ENCODE peak calls at places on chromosomes 6 and 20, in eight cellular contexts. O is stimulated activated naive CD4-positive, alpha-beta T cell; G is T1000; T is neuronal stem cell; V is ACHN; J is AML-193; D is NCI-H2081; N is GM04503. B is an unnamed sample.

GRCh38 chr6:29667158-29667557 is 10.3 kb downstream of the MOG start:
- DNase-seq in G (no peak), D (no peak), N (no peak), V (no peak), O (no peak), J (no peak), T (peak; percentile 68), B (no peak)

GRCh38 chr20:53580376-53581111 is 13.1 kb downstream of the ZNF217 start:
- DNase-seq in N (no peak), J (no peak), T (no peak), D (no peak), G (no peak), V (no peak), O (no peak), B (peak; percentile 30)

GRCh38 chr6:93417421-93417996 is 1.9 kb downstream of the EPHA7 start:
- DNase-seq in V (peak; percentile 61), N (no peak), J (no peak), G (no peak), D (peak; percentile 68), O (no peak), T (peak; percentile 42), B (no peak)

GRCh38 chr20:49446808-49447207 is 35.7 kb downstream of the KCNB1 start:
- DNase-seq in D (no peak), N (no peak), O (no peak), J (no peak), T (peak; percentile 36), G (no peak), V (no peak), B (no peak)

GRCh38 chr20:41172296-41173140 is 35.2 kb downstream of the PLCG1 start:
- DNase-seq in O (no peak), T (no peak), V (no peak), G (no peak), N (no peak), D (no peak), J (no peak), B (no peak)

GRCh38 chr20:57008217-57008616 is 258.2 kb downstream of the BMP7 start:
- DNase-seq in V (peak; percentile 41), J (no peak), G (no peak), O (no peak), D (no peak), T (no peak), N (no peak), B (peak; percentile 36)

GRCh38 chr6:43847741-43848630 is 78.0 kb downstream of the VEGFA start:
- DNase-seq in J (no peak), O (no peak), N (no peak), G (no peak), T (no peak), D (no peak), V (no peak), B (no peak)

GRCh38 chr6:64694356-64694755 is 1012.7 kb downstream of the EYS start:
- DNase-seq in D (no peak), V (peak; percentile 21), N (no peak), T (no peak), G (no peak), J (no peak), O (no peak), B (no peak)

GRCh38 chr20:17615645-17616479 is 46.0 kb downstream of the DSTN start:
- DNase-seq in G (no peak), J (no peak), T (no peak), O (no peak), D (peak; percentile 7), N (no peak), V (no peak), B (no peak)

GRCh38 chr6:56736804-56737203 is 94.1 kb upstream of the DST start:
- DNase-seq in V (no peak), N (no peak), T (no peak), J (no peak), O (no peak), G (no peak), D (no peak), B (no peak)

GRCh38 chr20:25859649-25860530 is 163.2 kb upstream of the ZNF337 start:
- DNase-seq in O (peak; percentile 73), T (no peak), N (no peak), G (peak; percentile 18), J (no peak), D (peak; percentile 70), V (no peak), B (no peak)

GRCh38 chr6:169386431-169387057 is 132.9 kb upstream of the THBS2 start:
- DNase-seq in T (no peak), G (peak; percentile 14), J (no peak), O (no peak), V (no peak), N (peak; percentile 81), D (no peak), B (no peak)

GRCh38 chr6:4582506-4582905 is 193.7 kb upstream of the CDYL start:
- DNase-seq in V (no peak), T (no peak), D (no peak), O (no peak), G (no peak), N (peak; percentile 68), J (peak; percentile 19), B (peak; percentile 51)

GRCh38 chr6:158642805-158643489 is 1.6 kb downstream of the DYNLT1 start:
- DNase-seq in D (no peak), N (no peak), V (peak; percentile 25), J (peak; percentile 44), T (no peak), O (peak; percentile 36), G (no peak), B (no peak)

GRCh38 chr20:49579874-49580817 is 12.2 kb upstream of the PTGIS start:
- DNase-seq in G (no peak), O (no peak), J (no peak), V (no peak), D (no peak), T (no peak), N (no peak), B (no peak)